ENCODE peak calls at places on chromosomes 12 and 14, in six cellular contexts. C, R, H, K, S and Z are unnamed samples. For H3K4me1, the result is how much of the 10 kb centered on the place peaks cover.

GRCh38 chr14:37447883-37448391 is 147.1 kb downstream of the FOXA1 start:
- DNase-seq in K (no peak), S (no peak), H (no peak), C (no peak), R (no peak), Z (no peak)

GRCh38 chr12:124174949-124175348 is 119.9 kb upstream of the RFLNA start:
- DNase-seq in H (no peak), C (no peak), S (no peak), K (no peak), R (no peak), Z (peak)

GRCh38 chr14:104797112-104798044 is 1.8 kb upstream of the AKT1 start:
- DNase-seq in S (no peak), H (no peak), R (peak), K (no peak), C (no peak), Z (no peak)

GRCh38 chr12:4270670-4271432 is 2.7 kb upstream of the CCND2 start:
- DNase-seq in K (peak), H (peak), R (peak), S (peak), C (peak), Z (peak)

GRCh38 chr12:25089738-25090137 is 105.2 kb downstream of the DNAI7 start:
- DNase-seq in K (no peak), S (no peak), C (no peak), R (no peak), H (no peak), Z (no peak)

GRCh38 chr14:101503431-101504095 is 57.7 kb upstream of the DIO3 start:
- DNase-seq in S (peak), H (peak), K (no peak), C (peak), R (no peak), Z (no peak)

GRCh38 chr14:61168126-61168525 is 113.0 kb downstream of the TMEM30B start:
- DNase-seq in C (no peak), H (no peak), S (no peak), R (no peak), K (no peak), Z (no peak)

GRCh38 chr12:107487011-107487680 is 198.5 kb upstream of the PWP1 start:
- DNase-seq in C (no peak), K (no peak), S (no peak), R (no peak), H (no peak), Z (no peak)

GRCh38 chr12:116459921-116460666 is 99.1 kb upstream of the MAP1LC3B2 start:
- DNase-seq in H (no peak), C (no peak), K (no peak), R (no peak), S (no peak), Z (no peak)

GRCh38 chr12:62537544-62537943 is 70.9 kb downstream of the MON2 start:
- DNase-seq in S (no peak), R (no peak), C (peak), H (peak), K (no peak), Z (peak)

GRCh38 chr12:42402821-42403411 is 76.9 kb downstream of the PPHLN1 start:
- DNase-seq in R (no peak), H (no peak), C (no peak), K (no peak), S (no peak), Z (no peak)

GRCh38 chr14:105420976-105421674 is 1.5 kb downstream of the MTA1 start:
- DNase-seq in C (no peak), H (no peak), S (no peak), K (no peak), R (no peak), Z (no peak)

GRCh38 chr12:18643673-18644072 is 94.1 kb downstream of the PLCZ1 start:
- DNase-seq in S (no peak), R (no peak), C (peak), H (no peak), K (no peak), Z (peak)

GRCh38 chr14:104549536-104550339 is 29.8 kb upstream of the C14orf180 start:
- DNase-seq in R (no peak), S (no peak), C (no peak), H (peak), K (no peak), Z (no peak)

GRCh38 chr14:69581316-69581935 is 6.8 kb upstream of the CCDC177 start:
- DNase-seq in K (no peak), R (no peak), H (no peak), C (no peak), S (no peak), Z (no peak)

GRCh38 chr12:70190252-70191010 is 52.8 kb upstream of the CNOT2 start:
- DNase-seq in S (no peak), C (no peak), H (no peak), R (no peak), K (no peak), Z (peak)

GRCh38 chr12:121797937-121798801 is 4.7 kb upstream of the RHOF start:
- DNase-seq in K (no peak), C (peak), H (peak), R (peak), S (no peak), Z (peak)

GRCh38 chr14:90491221-90491867 is 94.5 kb downstream of the CALM1 start:
- DNase-seq in S (no peak), H (peak), C (peak), R (peak), K (peak), Z (peak)

GRCh38 chr12:93894391-93895095 is 217.4 kb downstream of the CRADD start:
- DNase-seq in R (peak), S (peak), K (peak), H (peak), C (peak), Z (no peak)

GRCh38 chr12:30902001-30902400 is 24.5 kb upstream of the TSPAN11 start:
- DNase-seq in R (no peak), S (no peak), H (no peak), K (no peak), C (no peak), Z (no peak)

GRCh38 chr14:49550284-49551184 is 35.6 kb downstream of the RPS29 start:
- DNase-seq in H (no peak), R (no peak), S (no peak), K (no peak), C (no peak), Z (peak)

GRCh38 chr12:3110579-3110978 is 33.4 kb downstream of the TSPAN9 start:
- DNase-seq in K (no peak), R (no peak), H (no peak), S (no peak), C (no peak), Z (peak)

GRCh38 chr14:78010688-78011087 is 159.5 kb upstream of the NRXN3 start:
- DNase-seq in S (no peak), H (no peak), K (no peak), R (no peak), C (no peak), Z (no peak)

GRCh38 chr12:123354600-123354999 is 10.0 kb downstream of the SBNO1 start:
- DNase-seq in H (no peak), K (no peak), R (no peak), S (no peak), C (no peak), Z (no peak)

GRCh38 chr12:76080729-76081415 is 3.6 kb downstream of the NAP1L1 start:
- DNase-seq in R (no peak), C (no peak), K (no peak), H (no peak), S (no peak), Z (peak)

GRCh38 chr14:57245941-57246340 is 22.8 kb downstream of the EXOC5 start:
- DNase-seq in C (no peak), K (no peak), R (no peak), S (no peak), H (no peak), Z (no peak)

GRCh38 chr12:125284087-125284486 is 218.9 kb downstream of the AACS start:
- DNase-seq in K (no peak), C (no peak), S (no peak), R (no peak), H (no peak), Z (no peak)

GRCh38 chr12:46219892-46220655 is 48.8 kb downstream of the SLC38A1 start:
- DNase-seq in C (no peak), K (no peak), H (no peak), R (no peak), S (no peak), Z (peak)

GRCh38 chr14:74627071-74627470 is 15.0 kb upstream of the LTBP2 start:
- DNase-seq in K (no peak), S (no peak), R (no peak), H (no peak), C (no peak), Z (no peak)

GRCh38 chr12:90481748-90482147 is 473.2 kb downstream of the CCER1 start:
- DNase-seq in H (no peak), S (no peak), C (no peak), K (no peak), R (no peak), Z (no peak)

GRCh38 chr12:11779286-11779685 is 129.8 kb downstream of the ETV6 start:
- DNase-seq in C (no peak), S (no peak), R (no peak), H (no peak), K (no peak), Z (peak)

GRCh38 chr12:131620946-131621681 is 89.8 kb upstream of the SFSWAP start:
- DNase-seq in C (no peak), S (no peak), R (no peak), K (no peak), H (no peak), Z (no peak)

GRCh38 chr12:22971771-22972191 is 346.8 kb downstream of the ETNK1 start:
- DNase-seq in K (no peak), S (no peak), H (no peak), C (no peak), R (no peak), Z (no peak)

GRCh38 chr12:95104919-95105452 is 31.6 kb upstream of the NR2C1 start:
- DNase-seq in K (no peak), C (no peak), R (no peak), S (no peak), H (no peak), Z (no peak)

DNA sequence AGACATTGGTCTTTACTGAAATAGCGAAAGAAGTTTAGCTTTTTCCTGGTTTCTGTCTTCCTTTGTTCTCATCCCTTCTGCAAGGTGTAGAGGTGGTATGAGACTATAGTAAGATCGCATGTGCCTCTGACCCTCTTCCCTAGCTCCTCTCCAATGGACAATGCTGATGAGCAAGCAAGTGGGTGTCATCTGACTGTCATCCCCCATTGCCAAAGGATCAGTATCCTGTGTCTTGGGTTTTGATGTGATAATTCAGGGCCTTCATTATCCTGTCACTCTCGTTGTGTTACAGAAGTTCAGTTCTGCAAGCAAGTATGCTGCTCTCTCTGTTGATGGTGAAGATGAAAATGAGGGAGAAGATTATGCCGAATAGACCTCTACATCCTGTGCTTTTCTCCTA is 10.0 kb upstream of the TNS2 start:
- DNase-seq in C (no peak), S (no peak), R (no peak), H (no peak), K (no peak), Z (no peak)
- H3K4me1 ChIP-seq in C (under half), S (under half), R (under half), H (under half), K (under half), Z (under half)

GRCh38 chr14:56170877-56171422 is 52.7 kb downstream of the PELI2 start:
- DNase-seq in C (no peak), K (no peak), S (no peak), R (no peak), H (no peak), Z (no peak)

GRCh38 chr14:56172571-56172971 is 54.4 kb downstream of the PELI2 start:
- DNase-seq in H (no peak), C (no peak), R (no peak), K (no peak), S (no peak), Z (peak)

GRCh38 chr14:56172074-56172473 is 53.9 kb downstream of the PELI2 start:
- DNase-seq in S (no peak), H (no peak), C (no peak), R (no peak), K (no peak), Z (no peak)

GRCh38 chr14:56175773-56176172 is 57.6 kb downstream of the PELI2 start:
- DNase-seq in H (no peak), K (no peak), S (no peak), C (no peak), R (no peak), Z (no peak)

GRCh38 chr14:56173360-56173922 is 55.2 kb downstream of the PELI2 start:
- DNase-seq in H (no peak), S (no peak), K (no peak), R (no peak), C (no peak), Z (no peak)
- H3K4me1 ChIP-seq in H (under half), S (under half), K (under half), R (under half), C (under half), Z (under half)

GRCh38 chr12:53781218-53781801 is 29.5 kb upstream of the CISTR start:
- DNase-seq in R (no peak), H (no peak), K (no peak), C (no peak), S (no peak), Z (no peak)

GRCh38 chr12:53780323-53780722 is 28.5 kb upstream of the CISTR start:
- DNase-seq in K (no peak), H (no peak), S (no peak), C (no peak), R (no peak), Z (no peak)

GRCh38 chr12:53785161-53785560 is 33.4 kb upstream of the CISTR start:
- DNase-seq in K (no peak), H (no peak), R (no peak), C (no peak), S (no peak), Z (no peak)

GRCh38 chr12:53777936-53778644 is 26.3 kb upstream of the CISTR start:
- DNase-seq in C (no peak), R (no peak), K (no peak), H (no peak), S (no peak), Z (no peak)

GRCh38 chr12:53782093-53782703 is 30.4 kb upstream of the CISTR start:
- DNase-seq in H (no peak), K (no peak), R (no peak), S (no peak), C (no peak), Z (no peak)
- H3K4me1 ChIP-seq in H (under half), K (under half), R (under half), S (under half), C (under half), Z (under half)

DNA sequence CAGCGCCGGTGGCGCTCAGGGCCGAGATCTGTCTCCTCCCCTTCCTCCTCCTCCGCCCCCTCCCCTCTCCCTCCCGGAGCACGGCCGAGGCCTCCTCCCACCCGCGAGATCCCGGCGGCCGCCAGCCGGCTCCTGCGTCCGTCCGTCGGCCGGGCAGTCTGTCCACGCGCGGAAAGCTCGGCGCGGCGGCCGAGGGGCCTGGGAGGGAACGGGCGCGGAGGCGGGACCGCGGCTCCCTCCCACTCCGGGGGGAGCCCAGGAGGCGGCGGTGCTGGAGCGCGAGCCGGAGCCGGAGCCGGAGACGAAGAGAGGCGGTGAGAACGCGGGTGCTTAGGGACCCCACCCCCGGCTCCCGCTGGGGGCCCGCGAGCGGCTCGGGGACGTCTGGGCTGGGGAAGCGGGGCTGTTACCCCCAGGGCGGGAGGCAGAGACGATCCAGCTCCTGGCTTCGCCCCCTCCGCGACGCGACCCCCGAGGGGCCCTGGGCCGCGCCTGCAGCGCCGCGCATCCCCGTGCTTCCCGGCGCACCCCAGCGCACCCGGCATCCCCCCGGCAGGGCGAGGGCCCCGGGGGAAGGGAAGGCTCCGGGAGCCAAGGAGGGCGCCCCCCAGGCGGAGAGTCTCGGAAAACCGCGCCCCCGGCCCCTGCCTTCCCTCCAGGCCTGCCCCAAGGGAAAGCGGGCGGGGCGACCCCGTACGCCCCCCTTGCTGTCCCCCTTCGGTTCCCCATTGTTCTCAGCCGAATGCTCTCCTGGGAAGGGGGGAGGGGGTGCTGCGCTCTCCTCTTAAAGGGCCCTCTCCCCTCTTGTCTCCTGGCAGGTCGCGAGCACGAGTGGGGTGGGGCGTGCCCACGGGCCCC is at the start of gene DTX1:
- DNase-seq in S (no peak), K (no peak), C (no peak), R (peak), H (no peak), Z (peak)
- H3K4me1 ChIP-seq in S (under half), K (under half), C (under half), R (under half), H (under half), Z (under half)

GRCh38 chr12:108696111-108696995 is 35.0 kb downstream of the CORO1C start:
- DNase-seq in S (no peak), K (no peak), H (no peak), R (no peak), C (peak), Z (peak)
- H3K4me1 ChIP-seq in S (half or more), K (under half), H (under half), R (half or more), C (under half), Z (half or more)

GRCh38 chr14:86652512-86652911 is 1122.6 kb downstream of the FLRT2 start:
- DNase-seq in R (no peak), C (no peak), K (no peak), H (no peak), S (no peak), Z (peak)

DNA sequence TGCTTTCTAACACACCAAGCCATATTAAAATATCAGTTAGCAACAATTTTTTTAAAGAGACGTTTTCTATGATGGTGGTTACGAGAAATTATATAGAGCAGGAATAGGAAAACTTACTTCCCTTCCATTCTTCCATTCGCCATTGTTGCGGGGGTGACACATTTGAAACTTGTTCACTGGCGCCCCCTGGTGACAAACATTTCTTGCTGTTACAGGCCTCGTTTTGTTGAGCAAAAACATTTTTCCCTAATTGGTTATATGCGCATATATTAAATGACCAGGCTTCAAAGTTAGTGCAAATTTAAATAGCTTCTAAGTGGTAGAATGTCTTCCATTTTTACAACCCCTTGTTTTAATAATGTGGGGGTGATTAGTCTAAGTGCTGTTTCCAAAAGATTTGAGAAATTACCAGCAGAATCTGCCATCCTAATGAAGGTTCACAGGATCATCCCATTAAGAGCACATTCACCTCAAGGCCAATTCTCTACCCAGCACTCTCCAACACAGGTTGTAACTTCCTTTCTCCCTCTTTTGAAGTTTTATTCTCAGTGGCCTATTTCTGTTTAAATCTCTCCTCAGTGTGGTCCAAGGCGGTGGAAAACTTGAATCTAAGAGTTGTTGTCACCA is 1124.7 kb downstream of the FLRT2 start:
- DNase-seq in K (peak), C (peak), R (peak), H (peak), S (peak), Z (peak)
- H3K4me1 ChIP-seq in K (under half), C (under half), R (under half), H (under half), S (under half), Z (under half)